ENCODE peak calls at places on chromosomes 12 and 14, in seven cellular contexts. E, F, M, B, C, O and G are unnamed samples.

GRCh38 chr14:22656226-22656625 is 12.1 kb upstream of the OR6J1 start:
- DNase-seq in M (no peak), E (no peak), F (no peak), C (peak; percentile 47), O (no peak), B (no peak), G (no peak)

GRCh38 chr14:101947577-101947903 is 16.8 kb upstream of the DYNC1H1 start:
- DNase-seq in B (no peak), C (no peak), F (no peak), M (peak; percentile 10), O (no peak), E (no peak), G (no peak)

GRCh38 chr14:58977366-58977765 is 211.1 kb upstream of the DAAM1 start:
- DNase-seq in C (peak; percentile 45), F (no peak), E (no peak), M (no peak), O (no peak), B (no peak), G (no peak)

GRCh38 chr12:26524862-26525465 is 308.0 kb downstream of the ITPR2 start:
- DNase-seq in E (no peak), F (no peak), O (no peak), C (peak; percentile 55), M (no peak), B (peak; percentile 43), G (peak; percentile 38)

GRCh38 chr14:89303452-89304435 is 113.3 kb downstream of the FOXN3 start:
- DNase-seq in B (peak; percentile 67), O (no peak), C (peak; percentile 84), M (no peak), E (peak; percentile 65), F (peak; percentile 90), G (peak; percentile 86)

GRCh38 chr12:93679308-93679933 is 2.2 kb downstream of the CRADD start:
- DNase-seq in M (no peak), B (no peak), E (no peak), F (no peak), O (no peak), C (no peak), G (no peak)

GRCh38 chr14:24195186-24196070 is at the start of gene TM9SF1:
- DNase-seq in M (peak; percentile 89), B (peak; percentile 87), C (peak; percentile 90), F (peak; percentile 98), E (peak; percentile 89), O (peak; percentile 84), G (peak; percentile 83)

GRCh38 chr12:88496429-88497190 is 83.7 kb downstream of the KITLG start:
- DNase-seq in C (no peak), F (no peak), M (no peak), E (no peak), O (no peak), B (no peak), G (peak; percentile 21)

GRCh38 chr14:32697704-32698103 is 241.0 kb upstream of the NPAS3 start:
- DNase-seq in O (no peak), F (no peak), E (no peak), M (no peak), B (no peak), C (peak; percentile 64), G (peak; percentile 55)

GRCh38 chr14:56129941-56130340 is 11.7 kb downstream of the PELI2 start:
- DNase-seq in F (no peak), M (no peak), C (no peak), E (no peak), O (no peak), B (no peak), G (no peak)

GRCh38 chr14:73755434-73756014 is 41.3 kb upstream of the PNMA1 start:
- DNase-seq in E (no peak), F (no peak), B (no peak), O (no peak), M (no peak), C (no peak), G (no peak)

GRCh38 chr14:71692496-71692895 is 239.7 kb upstream of the RGS6 start:
- DNase-seq in E (no peak), F (no peak), M (no peak), O (no peak), B (no peak), C (peak; percentile 61), G (peak; percentile 64)

GRCh38 chr14:32724864-32725550 is 213.7 kb upstream of the NPAS3 start:
- DNase-seq in F (no peak), O (no peak), E (no peak), B (no peak), M (no peak), C (peak; percentile 86), G (peak; percentile 75)

GRCh38 chr14:23349156-23349845 is 3.4 kb downstream of the SLC22A17 start:
- DNase-seq in B (no peak), E (no peak), C (no peak), M (no peak), F (no peak), O (no peak), G (no peak)

GRCh38 chr12:1845010-1845409 is 24.6 kb downstream of the LRTM2 start:
- DNase-seq in M (no peak), O (no peak), E (no peak), F (no peak), B (no peak), C (no peak), G (no peak)

GRCh38 chr12:26654623-26655022 is 178.4 kb downstream of the ITPR2 start:
- DNase-seq in O (no peak), M (no peak), F (no peak), B (no peak), C (no peak), E (no peak), G (no peak)

GRCh38 chr12:85468356-85469157 is 188.5 kb downstream of the ALX1 start:
- DNase-seq in C (peak; percentile 76), F (peak; percentile 61), M (no peak), B (peak; percentile 45), O (peak; percentile 1), E (no peak), G (peak; percentile 80)

GRCh38 chr12:119649202-119649808 is 18.6 kb upstream of the PRKAB1 start:
- DNase-seq in B (peak; percentile 17), M (no peak), C (peak; percentile 10), E (no peak), O (no peak), F (no peak), G (peak; percentile 35)

GRCh38 chr12:26692417-26692816 is 140.6 kb downstream of the ITPR2 start:
- DNase-seq in E (no peak), B (no peak), O (no peak), F (no peak), M (no peak), C (no peak), G (no peak)

GRCh38 chr12:87689196-87689595 is 340.0 kb downstream of the C12orf50 start:
- DNase-seq in E (no peak), C (no peak), F (no peak), M (no peak), B (no peak), O (no peak), G (no peak)

GRCh38 chr14:101120636-101121398 is 217.3 kb upstream of the RTL1 start:
- DNase-seq in B (no peak), E (peak; percentile 16), O (no peak), F (peak; percentile 88), M (no peak), C (no peak), G (no peak)

GRCh38 chr12:31600764-31601163 is 9.8 kb upstream of the DENND5B start:
- DNase-seq in B (no peak), E (no peak), C (no peak), O (no peak), M (no peak), F (no peak), G (peak; percentile 56)

GRCh38 chr12:14238224-14238792 is 127.2 kb upstream of the ATF7IP start:
- DNase-seq in B (peak; percentile 51), M (no peak), E (no peak), O (no peak), F (no peak), C (peak; percentile 44), G (peak; percentile 75)

GRCh38 chr14:33165144-33165925 is 226.7 kb downstream of the NPAS3 start:
- DNase-seq in B (no peak), E (no peak), F (no peak), C (peak; percentile 43), O (no peak), M (no peak), G (no peak)

GRCh38 chr12:43482311-43483085 is 69.5 kb downstream of the ADAMTS20 start:
- DNase-seq in O (no peak), C (no peak), B (peak; percentile 5), M (no peak), E (no peak), F (no peak), G (no peak)